ENCODE peak calls at places on chromosomes 2 and 18, in seven cellular contexts. One of them, this sample, is unnamed.

GRCh38 chr2:6845312-6845711 is 20.4 kb downstream of the CMPK2 start:
- DNase-seq in left lung: no peak
- DNase-seq in CD4-positive, alpha-beta memory T cell: no peak
- DNase-seq in tibial artery: no peak
- DNase-seq in upper lobe of right lung: no peak
- DNase-seq in GM23338: peak; percentile 45
- DNase-seq in mammary epithelial cell: no peak
- DNase-seq in this sample: no peak

GRCh38 chr2:3348771-3349170 is 28.8 kb downstream of the EIPR1 start:
- DNase-seq in left lung: no peak
- DNase-seq in CD4-positive, alpha-beta memory T cell: no peak
- DNase-seq in tibial artery: no peak
- DNase-seq in upper lobe of right lung: peak; percentile 62
- DNase-seq in GM23338: no peak
- DNase-seq in mammary epithelial cell: no peak
- DNase-seq in this sample: no peak

GRCh38 chr2:191983186-191983585 is 136.3 kb upstream of the CAVIN2 start:
- DNase-seq in left lung: no peak
- DNase-seq in CD4-positive, alpha-beta memory T cell: no peak
- DNase-seq in tibial artery: no peak
- DNase-seq in upper lobe of right lung: no peak
- DNase-seq in GM23338: no peak
- DNase-seq in mammary epithelial cell: no peak
- DNase-seq in this sample: no peak

GRCh38 chr2:150465703-150466569 is 21.5 kb downstream of the RND3 start:
- DNase-seq in left lung: no peak
- DNase-seq in CD4-positive, alpha-beta memory T cell: no peak
- DNase-seq in tibial artery: no peak
- DNase-seq in upper lobe of right lung: no peak
- DNase-seq in GM23338: no peak
- DNase-seq in mammary epithelial cell: no peak
- DNase-seq in this sample: no peak

GRCh38 chr2:197628043-197628500 is 47.3 kb downstream of the RFTN2 start:
- DNase-seq in left lung: no peak
- DNase-seq in CD4-positive, alpha-beta memory T cell: no peak
- DNase-seq in tibial artery: no peak
- DNase-seq in upper lobe of right lung: no peak
- DNase-seq in GM23338: peak; percentile 27
- DNase-seq in mammary epithelial cell: peak; percentile 68
- DNase-seq in this sample: no peak

GRCh38 chr2:120502357-120502756 is 156.4 kb downstream of the INHBB start:
- DNase-seq in left lung: no peak
- DNase-seq in CD4-positive, alpha-beta memory T cell: no peak
- DNase-seq in tibial artery: no peak
- DNase-seq in upper lobe of right lung: no peak
- DNase-seq in GM23338: no peak
- DNase-seq in mammary epithelial cell: no peak
- DNase-seq in this sample: no peak

GRCh38 chr2:50850290-50850969 is 181.5 kb downstream of the NRXN1 start:
- DNase-seq in left lung: no peak
- DNase-seq in CD4-positive, alpha-beta memory T cell: no peak
- DNase-seq in tibial artery: no peak
- DNase-seq in upper lobe of right lung: no peak
- DNase-seq in GM23338: no peak
- DNase-seq in mammary epithelial cell: no peak
- DNase-seq in this sample: no peak

GRCh38 chr2:212421571-212422334 is 116.8 kb downstream of the ERBB4 start:
- DNase-seq in left lung: no peak
- DNase-seq in CD4-positive, alpha-beta memory T cell: no peak
- DNase-seq in tibial artery: no peak
- DNase-seq in upper lobe of right lung: no peak
- DNase-seq in GM23338: no peak
- DNase-seq in mammary epithelial cell: peak; percentile 6
- DNase-seq in this sample: no peak

GRCh38 chr2:164960159-164960558 is 4.8 kb upstream of the SLC38A11 start:
- DNase-seq in left lung: no peak
- DNase-seq in CD4-positive, alpha-beta memory T cell: no peak
- DNase-seq in tibial artery: no peak
- DNase-seq in upper lobe of right lung: no peak
- DNase-seq in GM23338: no peak
- DNase-seq in mammary epithelial cell: no peak
- DNase-seq in this sample: no peak

GRCh38 chr2:32688511-32688910 is 60.7 kb downstream of the TTC27 start:
- DNase-seq in left lung: no peak
- DNase-seq in CD4-positive, alpha-beta memory T cell: no peak
- DNase-seq in tibial artery: no peak
- DNase-seq in upper lobe of right lung: no peak
- DNase-seq in GM23338: no peak
- DNase-seq in mammary epithelial cell: peak; percentile 78
- DNase-seq in this sample: no peak

GRCh38 chr2:100185516-100185915 is 43.1 kb upstream of the AFF3 start:
- DNase-seq in left lung: no peak
- DNase-seq in CD4-positive, alpha-beta memory T cell: no peak
- DNase-seq in tibial artery: no peak
- DNase-seq in upper lobe of right lung: no peak
- DNase-seq in GM23338: no peak
- DNase-seq in mammary epithelial cell: no peak
- DNase-seq in this sample: no peak

GRCh38 chr2:150090031-150090430 is 397.4 kb downstream of the RND3 start:
- DNase-seq in left lung: no peak
- DNase-seq in CD4-positive, alpha-beta memory T cell: no peak
- DNase-seq in tibial artery: no peak
- DNase-seq in upper lobe of right lung: no peak
- DNase-seq in GM23338: no peak
- DNase-seq in mammary epithelial cell: no peak
- DNase-seq in this sample: no peak

GRCh38 chr2:161423351-161424178 is 7.5 kb downstream of the TBR1 start:
- DNase-seq in left lung: no peak
- DNase-seq in CD4-positive, alpha-beta memory T cell: peak; percentile 6
- DNase-seq in tibial artery: no peak
- DNase-seq in upper lobe of right lung: no peak
- DNase-seq in GM23338: peak; percentile 69
- DNase-seq in mammary epithelial cell: no peak
- DNase-seq in this sample: no peak

GRCh38 chr2:239787651-239788050 is 237.5 kb downstream of the NDUFA10 start:
- DNase-seq in left lung: no peak
- DNase-seq in CD4-positive, alpha-beta memory T cell: no peak
- DNase-seq in tibial artery: peak; percentile 16
- DNase-seq in upper lobe of right lung: no peak
- DNase-seq in GM23338: no peak
- DNase-seq in mammary epithelial cell: no peak
- DNase-seq in this sample: no peak

GRCh38 chr2:11980809-11981208 is 234.4 kb downstream of the LPIN1 start:
- DNase-seq in left lung: no peak
- DNase-seq in CD4-positive, alpha-beta memory T cell: no peak
- DNase-seq in tibial artery: no peak
- DNase-seq in upper lobe of right lung: no peak
- DNase-seq in GM23338: no peak
- DNase-seq in mammary epithelial cell: no peak
- DNase-seq in this sample: no peak

GRCh38 chr2:207768168-207768890 is 1.4 kb downstream of the FZD5 start:
- DNase-seq in left lung: peak; percentile 54
- DNase-seq in CD4-positive, alpha-beta memory T cell: peak; percentile 27
- DNase-seq in tibial artery: peak; percentile 73
- DNase-seq in upper lobe of right lung: peak; percentile 78
- DNase-seq in GM23338: peak; percentile 59
- DNase-seq in mammary epithelial cell: peak; percentile 64
- DNase-seq in this sample: peak; percentile 6

GRCh38 chr2:204608261-204608660 is 63.0 kb downstream of the PARD3B start:
- DNase-seq in left lung: peak; percentile 28
- DNase-seq in CD4-positive, alpha-beta memory T cell: no peak
- DNase-seq in tibial artery: no peak
- DNase-seq in upper lobe of right lung: no peak
- DNase-seq in GM23338: no peak
- DNase-seq in mammary epithelial cell: no peak
- DNase-seq in this sample: no peak

GRCh38 chr2:102230410-102230909 is 43.6 kb downstream of the IL1RL2 start:
- DNase-seq in left lung: no peak
- DNase-seq in CD4-positive, alpha-beta memory T cell: no peak
- DNase-seq in tibial artery: no peak
- DNase-seq in upper lobe of right lung: no peak
- DNase-seq in GM23338: no peak
- DNase-seq in mammary epithelial cell: no peak
- DNase-seq in this sample: no peak

GRCh38 chr2:102229141-102229764 is 42.4 kb downstream of the IL1RL2 start:
- DNase-seq in left lung: no peak
- DNase-seq in CD4-positive, alpha-beta memory T cell: no peak
- DNase-seq in tibial artery: no peak
- DNase-seq in upper lobe of right lung: no peak
- DNase-seq in GM23338: no peak
- DNase-seq in mammary epithelial cell: no peak
- DNase-seq in this sample: no peak

GRCh38 chr2:102226171-102226570 is 39.3 kb downstream of the IL1RL2 start:
- DNase-seq in left lung: no peak
- DNase-seq in CD4-positive, alpha-beta memory T cell: no peak
- DNase-seq in tibial artery: no peak
- DNase-seq in upper lobe of right lung: no peak
- DNase-seq in GM23338: no peak
- DNase-seq in mammary epithelial cell: no peak
- DNase-seq in this sample: no peak

GRCh38 chr2:102224824-102225739 is 38.3 kb downstream of the IL1RL2 start:
- DNase-seq in left lung: no peak
- DNase-seq in CD4-positive, alpha-beta memory T cell: no peak
- DNase-seq in tibial artery: no peak
- DNase-seq in upper lobe of right lung: no peak
- DNase-seq in GM23338: no peak
- DNase-seq in mammary epithelial cell: peak; percentile 31
- DNase-seq in this sample: no peak

GRCh38 chr2:102226612-102227351 is 40.0 kb downstream of the IL1RL2 start:
- DNase-seq in left lung: no peak
- DNase-seq in CD4-positive, alpha-beta memory T cell: no peak
- DNase-seq in tibial artery: no peak
- DNase-seq in upper lobe of right lung: no peak
- DNase-seq in GM23338: no peak
- DNase-seq in mammary epithelial cell: no peak
- DNase-seq in this sample: no peak
- H3K4me3 ChIP-seq in left lung: no peak overlapping the region
- H3K4me3 ChIP-seq in CD4-positive, alpha-beta memory T cell: no peak overlapping the region
- H3K4me3 ChIP-seq in tibial artery: no peak overlapping the region
- H3K4me3 ChIP-seq in upper lobe of right lung: no peak overlapping the region
- H3K4me3 ChIP-seq in GM23338: no peak overlapping the region
- H3K4me3 ChIP-seq in mammary epithelial cell: no peak overlapping the region
- H3K4me3 ChIP-seq in this sample: no peak overlapping the region

GRCh38 chr2:44952806-44953685 is 11.5 kb downstream of the SIX3 start:
- DNase-seq in left lung: no peak
- DNase-seq in CD4-positive, alpha-beta memory T cell: no peak
- DNase-seq in tibial artery: no peak
- DNase-seq in upper lobe of right lung: no peak
- DNase-seq in GM23338: peak; percentile 57
- DNase-seq in mammary epithelial cell: no peak
- DNase-seq in this sample: no peak
- H3K27me3 ChIP-seq in left lung: peaks cover 99% of the 10 kb centered on the region
- H3K27me3 ChIP-seq in CD4-positive, alpha-beta memory T cell: peaks cover 21% of the 10 kb centered on the region
- H3K27me3 ChIP-seq in tibial artery: peaks cover 4% of the 10 kb centered on the region
- H3K27me3 ChIP-seq in upper lobe of right lung: peaks cover 80% of the 10 kb centered on the region
- H3K27me3 ChIP-seq in GM23338: peaks cover 100% of the 10 kb centered on the region
- H3K27me3 ChIP-seq in mammary epithelial cell: peaks cover 25% of the 10 kb centered on the region
- H3K27me3 ChIP-seq in this sample: peaks cover 13% of the 10 kb centered on the region

GRCh38 chr2:129758461-129759185 is 220.8 kb upstream of the RAB6C start:
- DNase-seq in left lung: peak; percentile 68
- DNase-seq in CD4-positive, alpha-beta memory T cell: no peak
- DNase-seq in tibial artery: peak; percentile 71
- DNase-seq in upper lobe of right lung: no peak
- DNase-seq in GM23338: peak; percentile 24
- DNase-seq in mammary epithelial cell: no peak
- DNase-seq in this sample: no peak
- H3K27ac ChIP-seq in left lung: no peak overlapping the region
- H3K27ac ChIP-seq in CD4-positive, alpha-beta memory T cell: no peak overlapping the region
- H3K27ac ChIP-seq in tibial artery: no peak overlapping the region
- H3K27ac ChIP-seq in upper lobe of right lung: no peak overlapping the region
- H3K27ac ChIP-seq in GM23338: peak overlapping the region; percentile 82
- H3K27ac ChIP-seq in mammary epithelial cell: no peak overlapping the region
- H3K27ac ChIP-seq in this sample: no peak overlapping the region

DNA sequence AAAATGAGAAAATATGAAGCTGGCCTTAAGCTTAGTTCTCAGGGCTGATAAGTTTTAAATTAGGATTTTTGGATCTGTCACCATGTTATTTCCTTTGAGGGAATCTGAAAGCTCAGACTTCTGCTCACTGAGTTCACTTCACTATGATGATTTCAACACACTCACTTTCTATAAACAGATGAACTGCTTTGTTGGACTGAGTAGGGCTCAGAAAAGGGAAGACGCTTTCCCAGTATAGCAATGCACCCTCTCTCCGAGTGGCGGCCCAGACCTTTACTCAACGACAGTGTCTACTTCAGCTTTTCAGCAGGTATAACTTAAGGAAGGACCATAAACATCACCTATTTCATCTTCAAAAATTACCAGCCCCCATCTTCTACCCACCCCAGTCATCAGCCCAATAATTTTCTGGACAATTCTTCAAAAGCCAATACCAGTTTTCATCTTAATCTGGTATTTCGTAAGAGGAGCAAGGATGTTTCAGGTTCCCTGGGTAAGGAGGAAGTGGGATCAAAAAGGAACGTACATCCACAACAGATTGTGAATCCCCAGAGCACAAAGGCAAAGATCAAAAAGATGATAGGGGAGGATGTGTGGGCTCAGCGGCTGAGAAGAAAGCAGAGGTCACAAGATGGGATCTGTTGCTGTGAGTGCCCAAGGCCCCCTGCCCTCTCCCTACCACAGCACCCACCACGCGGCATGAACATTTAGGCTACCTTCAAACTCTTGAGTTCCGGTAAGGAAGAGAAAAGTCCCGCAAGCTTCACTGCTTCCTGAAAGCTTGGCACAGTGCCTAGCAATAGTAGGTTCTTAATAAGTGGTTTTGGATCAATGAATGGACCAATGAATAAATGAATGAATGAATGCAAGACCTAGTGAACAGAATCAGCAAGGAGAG is 41.9 kb downstream of the LPIN2 start:
- DNase-seq in left lung: peak; percentile 57
- DNase-seq in CD4-positive, alpha-beta memory T cell: peak; percentile 51
- DNase-seq in tibial artery: no peak
- DNase-seq in upper lobe of right lung: no peak
- DNase-seq in GM23338: no peak
- DNase-seq in mammary epithelial cell: no peak
- DNase-seq in this sample: peak; percentile 42
- H3K4me3 ChIP-seq in left lung: no peak overlapping the region
- H3K4me3 ChIP-seq in CD4-positive, alpha-beta memory T cell: peak overlapping the region; percentile 37
- H3K4me3 ChIP-seq in tibial artery: no peak overlapping the region
- H3K4me3 ChIP-seq in upper lobe of right lung: no peak overlapping the region
- H3K4me3 ChIP-seq in GM23338: no peak overlapping the region
- H3K4me3 ChIP-seq in mammary epithelial cell: no peak overlapping the region
- H3K4me3 ChIP-seq in this sample: peak overlapping the region; percentile 13

DNA sequence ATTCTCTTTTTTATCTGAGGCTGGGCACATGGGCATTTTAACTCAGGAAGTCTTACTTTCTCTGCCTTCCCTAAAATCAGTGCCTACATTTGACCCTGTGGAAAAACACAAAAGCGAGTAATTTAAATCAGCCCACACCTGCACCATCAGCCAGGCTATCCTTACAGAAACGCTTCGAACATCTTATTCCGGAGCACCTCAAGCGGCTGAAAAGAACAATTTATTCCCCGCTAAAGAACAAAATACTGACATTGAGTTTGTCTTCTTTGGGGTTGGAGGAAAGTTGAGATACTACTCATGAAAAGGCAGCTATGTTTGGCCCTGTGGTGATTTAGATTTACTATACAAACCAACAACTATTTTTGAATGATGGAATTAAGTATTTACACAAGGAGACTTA is 158.6 kb upstream of the SIX2 start:
- DNase-seq in left lung: no peak
- DNase-seq in CD4-positive, alpha-beta memory T cell: no peak
- DNase-seq in tibial artery: no peak
- DNase-seq in upper lobe of right lung: no peak
- DNase-seq in GM23338: peak; percentile 19
- DNase-seq in mammary epithelial cell: no peak
- DNase-seq in this sample: no peak
- H3K27me3 ChIP-seq in left lung: peaks cover 91% of the 10 kb centered on the region
- H3K27me3 ChIP-seq in CD4-positive, alpha-beta memory T cell: peaks cover 6% of the 10 kb centered on the region
- H3K27me3 ChIP-seq in tibial artery: no peaks in the 10 kb centered on the region
- H3K27me3 ChIP-seq in upper lobe of right lung: peaks cover 93% of the 10 kb centered on the region
- H3K27me3 ChIP-seq in GM23338: peaks cover 67% of the 10 kb centered on the region
- H3K27me3 ChIP-seq in mammary epithelial cell: peaks cover 7% of the 10 kb centered on the region
- H3K27me3 ChIP-seq in this sample: peaks cover 17% of the 10 kb centered on the region